ENCODE peak calls at places on chromosomes 13 and 19, in eight cellular contexts. R is natural killer cell, L is ovary, Y is HFFc6, K is choroid plexus epithelial cell, Z is dorsolateral prefrontal cortex, P is astrocyte of the cerebellum, M is NB4. T is an unnamed sample.

GRCh38 chr13:62537593-62537992 is 1121.9 kb upstream of the PCDH20 start:
- DNase-seq in R (no peak), L (no peak), Y (no peak), K (peak; percentile 8), Z (no peak), P (no peak), M (no peak), T (no peak)

GRCh38 chr19:15318241-15318691 is 14.1 kb downstream of the BRD4 start:
- DNase-seq in R (no peak), L (no peak), Y (no peak), K (no peak), Z (no peak), P (no peak), M (no peak), T (peak; percentile 69)

GRCh38 chr19:46785054-46785979 is 3.1 kb downstream of the SLC1A5 start:
- DNase-seq in R (no peak), L (no peak), Y (no peak), K (peak; percentile 9), Z (no peak), P (no peak), M (no peak), T (no peak)

GRCh38 chr13:61664821-61665705 is 249.4 kb upstream of the PCDH20 start:
- DNase-seq in R (no peak), L (no peak), Y (no peak), K (peak; percentile 1), Z (no peak), P (no peak), M (no peak), T (no peak)

GRCh38 chr13:79445968-79446645 is 34.8 kb upstream of the NDFIP2 start:
- DNase-seq in R (no peak), L (no peak), Y (no peak), K (no peak), Z (no peak), P (no peak), M (no peak), T (no peak)

GRCh38 chr13:76816394-76816793 is 69.8 kb downstream of the KCTD12 start:
- DNase-seq in R (no peak), L (no peak), Y (no peak), K (no peak), Z (no peak), P (no peak), M (no peak), T (no peak)

GRCh38 chr19:15010497-15011255 is 31.0 kb upstream of the SLC1A6 start:
- DNase-seq in R (no peak), L (no peak), Y (no peak), K (no peak), Z (no peak), P (no peak), M (no peak), T (no peak)

GRCh38 chr19:48741222-48741999 is 1.0 kb upstream of the RASIP1 start:
- DNase-seq in R (no peak), L (no peak), Y (no peak), K (no peak), Z (no peak), P (no peak), M (peak; percentile 74), T (no peak)

GRCh38 chr13:27933580-27934328 is 14.0 kb downstream of the PDX1 start:
- DNase-seq in R (no peak), L (no peak), Y (no peak), K (no peak), Z (no peak), P (no peak), M (no peak), T (no peak)

GRCh38 chr13:67033170-67033569 is 197.0 kb downstream of the PCDH9 start:
- DNase-seq in R (no peak), L (no peak), Y (no peak), K (no peak), Z (no peak), P (no peak), M (no peak), T (no peak)

GRCh38 chr13:102897371-102898138 is 51.7 kb downstream of the ERCC5 start:
- DNase-seq in R (no peak), L (no peak), Y (no peak), K (no peak), Z (no peak), P (no peak), M (no peak), T (no peak)

GRCh38 chr13:73401769-73402168 is 343.0 kb downstream of the KLF5 start:
- DNase-seq in R (no peak), L (no peak), Y (no peak), K (peak; percentile 12), Z (no peak), P (no peak), M (no peak), T (no peak)

GRCh38 chr13:40351537-40352384 is 314.7 kb downstream of the FOXO1 start:
- DNase-seq in R (no peak), L (no peak), Y (no peak), K (no peak), Z (no peak), P (no peak), M (no peak), T (no peak)

GRCh38 chr19:51676566-51677083 is 16.5 kb upstream of the SPACA6 start:
- DNase-seq in R (no peak), L (no peak), Y (no peak), K (no peak), Z (no peak), P (no peak), M (no peak), T (no peak)

GRCh38 chr13:34217343-34218094 is 399.6 kb downstream of the RFC3 start:
- DNase-seq in R (no peak), L (no peak), Y (no peak), K (no peak), Z (no peak), P (no peak), M (peak; percentile 40), T (no peak)

GRCh38 chr13:110328509-110328908 is 21.4 kb downstream of the COL4A2 start:
- DNase-seq in R (no peak), L (no peak), Y (no peak), K (no peak), Z (no peak), P (no peak), M (no peak), T (no peak)

GRCh38 chr13:52141299-52141698 is 12.4 kb upstream of the NEK5 start:
- DNase-seq in R (no peak), L (no peak), Y (no peak), K (peak; percentile 18), Z (no peak), P (no peak), M (no peak), T (no peak)
- TF ChIP-seq CTCF in R (no peak), L (no peak), Y (no peak), K (peak; percentile 29), Z (no peak), P (no peak), M (no peak), T (no peak)

GRCh38 chr13:99608345-99608744 is 107.1 kb downstream of the TM9SF2 start:
- DNase-seq in R (no peak), L (no peak), Y (no peak), K (no peak), Z (no peak), P (no peak), M (no peak), T (no peak)

GRCh38 chr13:99605417-99606321 is 104.4 kb downstream of the TM9SF2 start:
- DNase-seq in R (peak; percentile 31), L (peak; percentile 32), Y (no peak), K (no peak), Z (no peak), P (no peak), M (peak; percentile 69), T (no peak)

GRCh38 chr13:99614465-99614885 is 113.2 kb downstream of the TM9SF2 start:
- DNase-seq in R (no peak), L (no peak), Y (peak; percentile 16), K (peak; percentile 58), Z (no peak), P (no peak), M (peak; percentile 70), T (no peak)

GRCh38 chr13:99606322-99607089 is 105.2 kb downstream of the TM9SF2 start:
- DNase-seq in R (peak; percentile 87), L (peak; percentile 88), Y (peak; percentile 71), K (peak; percentile 86), Z (peak; percentile 80), P (peak; percentile 50), M (peak; percentile 94), T (peak; percentile 89)

DNA sequence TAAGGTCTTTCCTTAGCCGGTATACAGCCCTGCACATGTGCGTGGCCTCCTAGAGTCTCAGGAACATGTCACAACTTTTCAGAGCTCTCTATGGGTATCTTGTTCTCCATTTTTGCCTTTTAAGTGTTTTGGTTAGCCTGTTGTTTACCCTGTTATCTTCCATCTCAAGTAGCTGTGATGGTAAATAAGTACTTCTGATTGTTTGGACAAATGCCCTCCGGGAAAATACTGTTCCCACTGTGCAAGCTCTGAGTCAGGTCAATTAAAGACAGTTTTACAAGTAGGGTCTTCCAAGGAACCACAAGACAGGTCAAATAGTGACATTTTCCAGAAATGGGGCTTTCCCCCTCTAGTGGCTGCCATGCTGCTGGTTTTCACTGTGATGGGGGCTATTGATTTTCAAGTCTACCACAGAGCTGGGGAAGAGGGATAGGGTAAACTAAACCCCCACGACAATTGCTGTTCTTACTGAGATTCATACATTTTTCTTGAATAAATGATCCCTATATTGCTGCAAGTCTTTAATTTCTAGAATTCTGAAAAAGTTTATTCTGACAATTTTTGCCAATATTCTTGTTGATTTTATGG is 109.5 kb downstream of the TM9SF2 start:
- DNase-seq in R (no peak), L (no peak), Y (no peak), K (no peak), Z (no peak), P (no peak), M (peak; percentile 21), T (no peak)
- TF ChIP-seq CTCF in R (no peak), L (no peak), Y (peak; percentile 56), K (peak; percentile 33), Z (no peak), P (peak; percentile 30), M (peak; percentile 15), T (no peak)

GRCh38 chr13:31246918-31247317 is 47.1 kb downstream of the B3GLCT start:
- DNase-seq in R (no peak), L (no peak), Y (no peak), K (no peak), Z (no peak), P (no peak), M (no peak), T (no peak)
- TF ChIP-seq CTCF in R (no peak), L (no peak), Y (no peak), K (no peak), Z (no peak), P (no peak), M (no peak), T (no peak)

GRCh38 chr19:58058428-58058827 is 654 bp upstream of the ZNF135 start:
- DNase-seq in R (no peak), L (no peak), Y (no peak), K (no peak), Z (no peak), P (no peak), M (no peak), T (no peak)

GRCh38 chr19:58055483-58055874 is 3.6 kb upstream of the ZNF135 start:
- DNase-seq in R (no peak), L (no peak), Y (no peak), K (no peak), Z (no peak), P (no peak), M (no peak), T (no peak)

GRCh38 chr19:58056861-58057260 is 2.2 kb upstream of the ZNF135 start:
- DNase-seq in R (no peak), L (no peak), Y (no peak), K (no peak), Z (no peak), P (no peak), M (no peak), T (no peak)

GRCh38 chr19:58054792-58055482 is 4.1 kb upstream of the ZNF135 start:
- DNase-seq in R (no peak), L (peak; percentile 35), Y (no peak), K (peak; percentile 23), Z (peak; percentile 71), P (no peak), M (no peak), T (no peak)

GRCh38 chr19:58056261-58056660 is 2.8 kb upstream of the ZNF135 start:
- DNase-seq in R (no peak), L (no peak), Y (no peak), K (no peak), Z (no peak), P (no peak), M (no peak), T (no peak)
- TF ChIP-seq CTCF in R (no peak), L (no peak), Y (no peak), K (no peak), Z (no peak), P (no peak), M (no peak), T (no peak)

T was measured in CD14-positive monocyte.